ENCODE peak calls at places on chromosomes 12 and 14, in five cellular contexts. One of them, this sample, is unnamed.

GRCh38 chr12:116771651-116772050 is 33.5 kb downstream of the RNFT2 start:
- DNase-seq in activated CD8-positive, alpha-beta memory T cell treated with anti-CD3 and anti-CD28 coated beads for 4 hours: no peak
- DNase-seq in A549: no peak
- DNase-seq in NCI-H2107: no peak
- DNase-seq in iPS-NIHi11: no peak
- DNase-seq in this sample: no peak

GRCh38 chr12:47736877-47737676 is 11.8 kb upstream of the ENDOU start:
- DNase-seq in activated CD8-positive, alpha-beta memory T cell treated with anti-CD3 and anti-CD28 coated beads for 4 hours: no peak
- DNase-seq in A549: no peak
- DNase-seq in NCI-H2107: no peak
- DNase-seq in iPS-NIHi11: peak; percentile 63
- DNase-seq in this sample: peak; percentile 86

GRCh38 chr12:16349132-16349463 is 1.7 kb downstream of the MGST1 start:
- DNase-seq in activated CD8-positive, alpha-beta memory T cell treated with anti-CD3 and anti-CD28 coated beads for 4 hours: no peak
- DNase-seq in A549: peak; percentile 92
- DNase-seq in NCI-H2107: no peak
- DNase-seq in iPS-NIHi11: no peak
- DNase-seq in this sample: peak; percentile 5

GRCh38 chr12:14393736-14394135 is 28.3 kb downstream of the ATF7IP start:
- DNase-seq in activated CD8-positive, alpha-beta memory T cell treated with anti-CD3 and anti-CD28 coated beads for 4 hours: no peak
- DNase-seq in A549: no peak
- DNase-seq in NCI-H2107: no peak
- DNase-seq in iPS-NIHi11: no peak
- DNase-seq in this sample: no peak

GRCh38 chr12:94638521-94638920 is 11.8 kb downstream of the TMCC3 start:
- DNase-seq in activated CD8-positive, alpha-beta memory T cell treated with anti-CD3 and anti-CD28 coated beads for 4 hours: no peak
- DNase-seq in A549: no peak
- DNase-seq in NCI-H2107: no peak
- DNase-seq in iPS-NIHi11: no peak
- DNase-seq in this sample: no peak

GRCh38 chr12:131620520-131620919 is 90.4 kb upstream of the SFSWAP start:
- DNase-seq in activated CD8-positive, alpha-beta memory T cell treated with anti-CD3 and anti-CD28 coated beads for 4 hours: no peak
- DNase-seq in A549: no peak
- DNase-seq in NCI-H2107: no peak
- DNase-seq in iPS-NIHi11: peak; percentile 42
- DNase-seq in this sample: peak; percentile 69

GRCh38 chr14:53509227-53509822 is 356.2 kb upstream of the DDHD1 start:
- DNase-seq in activated CD8-positive, alpha-beta memory T cell treated with anti-CD3 and anti-CD28 coated beads for 4 hours: no peak
- DNase-seq in A549: no peak
- DNase-seq in NCI-H2107: no peak
- DNase-seq in iPS-NIHi11: no peak
- DNase-seq in this sample: no peak

GRCh38 chr12:70448371-70448770 is 82.3 kb downstream of the KCNMB4 start:
- DNase-seq in activated CD8-positive, alpha-beta memory T cell treated with anti-CD3 and anti-CD28 coated beads for 4 hours: no peak
- DNase-seq in A549: no peak
- DNase-seq in NCI-H2107: no peak
- DNase-seq in iPS-NIHi11: no peak
- DNase-seq in this sample: no peak

GRCh38 chr12:52139579-52140062 is 52.2 kb downstream of the KRT80 start:
- DNase-seq in activated CD8-positive, alpha-beta memory T cell treated with anti-CD3 and anti-CD28 coated beads for 4 hours: no peak
- DNase-seq in A549: peak; percentile 68
- DNase-seq in NCI-H2107: peak; percentile 82
- DNase-seq in iPS-NIHi11: peak; percentile 94
- DNase-seq in this sample: no peak

GRCh38 chr14:42140831-42141279 is 534.2 kb downstream of the LRFN5 start:
- DNase-seq in activated CD8-positive, alpha-beta memory T cell treated with anti-CD3 and anti-CD28 coated beads for 4 hours: no peak
- DNase-seq in A549: peak; percentile 64
- DNase-seq in NCI-H2107: no peak
- DNase-seq in iPS-NIHi11: no peak
- DNase-seq in this sample: no peak

GRCh38 chr12:3761116-3761770 is 8.3 kb upstream of the CRACR2A start:
- DNase-seq in activated CD8-positive, alpha-beta memory T cell treated with anti-CD3 and anti-CD28 coated beads for 4 hours: no peak
- DNase-seq in A549: no peak
- DNase-seq in NCI-H2107: no peak
- DNase-seq in iPS-NIHi11: no peak
- DNase-seq in this sample: no peak